ENCODE peak calls at places on chromosomes 5 and 9, in eight cellular contexts. S, A, B, K, W, H, N and Z are unnamed samples.

GRCh38 chr9:20054734-20055133 is 265.9 kb upstream of the SLC24A2 start:
- DNase-seq in S (no peak), A (no peak), B (no peak), K (no peak), W (no peak), H (no peak), N (no peak), Z (no peak)

GRCh38 chr5:177496111-177497010 is 1.0 kb downstream of the PDLIM7 start:
- DNase-seq in S (peak; percentile 60), A (peak; percentile 76), B (no peak), K (peak; percentile 50), W (peak; percentile 90), H (peak; percentile 46), N (no peak), Z (peak; percentile 37)

GRCh38 chr5:59835782-59836181 is 57.7 kb downstream of the PDE4D start:
- DNase-seq in S (no peak), A (no peak), B (no peak), K (no peak), W (no peak), H (no peak), N (no peak), Z (no peak)

GRCh38 chr9:71130521-71130920 is 9.1 kb upstream of the TRPM3 start:
- DNase-seq in S (no peak), A (no peak), B (no peak), K (no peak), W (no peak), H (no peak), N (no peak), Z (no peak)

GRCh38 chr5:14244721-14245518 is 101.8 kb downstream of the TRIO start:
- DNase-seq in S (no peak), A (no peak), B (no peak), K (no peak), W (no peak), H (no peak), N (no peak), Z (no peak)

GRCh38 chr5:111075520-111075919 is 4.0 kb downstream of the TSLP start:
- DNase-seq in S (no peak), A (no peak), B (no peak), K (no peak), W (no peak), H (no peak), N (no peak), Z (no peak)

GRCh38 chr9:68704804-68705635 is at the start of gene PIP5K1B:
- DNase-seq in S (peak; percentile 78), A (peak; percentile 66), B (peak; percentile 77), K (peak; percentile 47), W (no peak), H (peak; percentile 93), N (peak; percentile 43), Z (peak; percentile 70)

GRCh38 chr5:176155882-176156497 is 82.2 kb upstream of the SIMC1 start:
- DNase-seq in S (no peak), A (no peak), B (no peak), K (no peak), W (no peak), H (no peak), N (no peak), Z (no peak)

GRCh38 chr5:65262590-65263189 is 219.0 kb downstream of the ADAMTS6 start:
- DNase-seq in S (no peak), A (peak; percentile 2), B (no peak), K (no peak), W (no peak), H (no peak), N (no peak), Z (peak; percentile 40)

GRCh38 chr5:172007153-172007794 is 836 bp upstream of the FBXW11 start:
- DNase-seq in S (no peak), A (no peak), B (peak; percentile 26), K (peak; percentile 45), W (no peak), H (peak; percentile 37), N (no peak), Z (no peak)

GRCh38 chr5:175464414-175465233 is 13.7 kb upstream of the SFXN1 start:
- DNase-seq in S (peak; percentile 29), A (peak; percentile 17), B (peak; percentile 78), K (peak; percentile 85), W (peak; percentile 42), H (peak; percentile 66), N (peak; percentile 13), Z (peak; percentile 72)

GRCh38 chr5:3107118-3107517 is 355.6 kb upstream of the IRX2 start:
- DNase-seq in S (no peak), A (no peak), B (no peak), K (no peak), W (no peak), H (no peak), N (no peak), Z (no peak)

GRCh38 chr5:128328479-128328878 is 209.6 kb downstream of the FBN2 start:
- DNase-seq in S (no peak), A (no peak), B (no peak), K (no peak), W (no peak), H (no peak), N (no peak), Z (no peak)

GRCh38 chr5:120532835-120533234 is 68.7 kb downstream of the PRR16 start:
- DNase-seq in S (no peak), A (no peak), B (no peak), K (no peak), W (no peak), H (no peak), N (no peak), Z (peak; percentile 30)

GRCh38 chr9:89427621-89428221 is 70.2 kb downstream of the SEMA4D start:
- DNase-seq in S (no peak), A (no peak), B (peak; percentile 90), K (peak; percentile 95), W (no peak), H (no peak), N (no peak), Z (no peak)

GRCh38 chr5:180548563-180548962 is 42.7 kb downstream of the SCGB3A1 start:
- DNase-seq in S (no peak), A (no peak), B (no peak), K (no peak), W (no peak), H (no peak), N (no peak), Z (no peak)

GRCh38 chr5:140882591-140882899 is 621 bp downstream of the PCDHA13 start:
- DNase-seq in S (no peak), A (peak; percentile 18), B (no peak), K (no peak), W (peak; percentile 31), H (no peak), N (no peak), Z (peak; percentile 57)

GRCh38 chr9:20043461-20043860 is 254.6 kb upstream of the SLC24A2 start:
- DNase-seq in S (no peak), A (no peak), B (no peak), K (no peak), W (no peak), H (peak; percentile 48), N (no peak), Z (no peak)

GRCh38 chr5:150588495-150588890 is 52.0 kb upstream of the SYNPO start:
- DNase-seq in S (no peak), A (no peak), B (no peak), K (no peak), W (no peak), H (no peak), N (no peak), Z (no peak)

GRCh38 chr5:177600458-177601018 is 606 bp downstream of the B4GALT7 start:
- DNase-seq in S (no peak), A (no peak), B (no peak), K (peak; percentile 26), W (no peak), H (peak; percentile 36), N (peak; percentile 43), Z (no peak)

GRCh38 chr5:42026446-42026845 is 101.4 kb downstream of the FBXO4 start:
- DNase-seq in S (no peak), A (no peak), B (no peak), K (no peak), W (no peak), H (no peak), N (no peak), Z (peak; percentile 67)

GRCh38 chr9:72726951-72727350 is 205.5 kb downstream of the TMC1 start:
- DNase-seq in S (no peak), A (no peak), B (no peak), K (no peak), W (no peak), H (no peak), N (no peak), Z (peak; percentile 23)

GRCh38 chr5:114360816-114361723 is 800 bp upstream of the KCNN2 start:
- DNase-seq in S (peak; percentile 78), A (no peak), B (peak; percentile 25), K (peak; percentile 37), W (peak; percentile 4), H (peak; percentile 41), N (peak; percentile 44), Z (peak; percentile 76)

GRCh38 chr5:43396762-43397304 is 15.4 kb downstream of the CCL28 start:
- DNase-seq in S (peak; percentile 25), A (peak; percentile 87), B (peak; percentile 75), K (peak; percentile 80), W (no peak), H (peak; percentile 84), N (no peak), Z (peak; percentile 78)

GRCh38 chr9:105973811-105974407 is 279.6 kb downstream of the TMEM38B start:
- DNase-seq in S (no peak), A (no peak), B (no peak), K (no peak), W (no peak), H (no peak), N (no peak), Z (no peak)

GRCh38 chr5:13611604-13612003 is 332.9 kb downstream of the DNAH5 start:
- DNase-seq in S (no peak), A (no peak), B (no peak), K (no peak), W (no peak), H (no peak), N (no peak), Z (no peak)